ENCODE peak calls at places on chromosomes 7 and 10, in four cellular contexts. N is endothelial cell of umbilical vein, U is fibroblast of mammary gland, Q is HAP-1. G is an unnamed sample.

GRCh38 chr10:132447446-132448247 is 50.6 kb downstream of the PWWP2B start:
- DNase-seq in Q (no peak), U (peak), N (no peak), G (peak)

GRCh38 chr7:98399903-98400537 is 870 bp downstream of the BAIAP2L1 start:
- DNase-seq in N (no peak), U (no peak), Q (no peak), G (no peak)

GRCh38 chr7:22900784-22901183 is 78.1 kb upstream of the TOMM7 start:
- DNase-seq in Q (no peak), N (no peak), U (no peak), G (no peak)

GRCh38 chr7:102389810-102390209 is 6.4 kb upstream of the PRKRIP1 start:
- DNase-seq in N (no peak), U (no peak), Q (no peak), G (no peak)

GRCh38 chr10:17101910-17102266 is 27.7 kb downstream of the CUBN start:
- DNase-seq in Q (no peak), N (no peak), U (no peak), G (no peak)

GRCh38 chr10:103936022-103936421 is 18.0 kb upstream of the STN1 start:
- DNase-seq in U (no peak), N (no peak), Q (no peak), G (no peak)

GRCh38 chr10:132512693-132513345 is 24.8 kb upstream of the INPP5A start:
- DNase-seq in Q (no peak), U (no peak), N (no peak), G (no peak)

GRCh38 chr10:116287906-116288501 is 15.0 kb upstream of the GFRA1 start:
- DNase-seq in N (peak), Q (peak), U (peak), G (peak)

GRCh38 chr7:34096135-34096775 is 190.9 kb downstream of the BMPER start:
- DNase-seq in N (no peak), Q (no peak), U (peak), G (peak)

GRCh38 chr7:1225462-1226154 is 7.1 kb upstream of the UNCX start:
- DNase-seq in N (no peak), Q (no peak), U (no peak), G (no peak)

GRCh38 chr10:126171555-126171954 is 216.7 kb downstream of the ADAM12 start:
- DNase-seq in U (peak), Q (no peak), N (no peak), G (peak)
- H3K4me3 ChIP-seq in U (peak), Q (no peak), N (no peak), G (peak)

GRCh38 chr7:106112972-106113421 is 885 bp upstream of the SYPL1 start:
- DNase-seq in Q (no peak), N (peak), U (no peak), G (no peak)
- H3K4me3 ChIP-seq in Q (no peak), N (no peak), U (no peak), G (peak)

GRCh38 chr7:16563281-16564022 is 36.8 kb downstream of the LRRC72 start:
- DNase-seq in Q (no peak), N (peak), U (peak), G (no peak)
- H3K4me3 ChIP-seq in Q (no peak), N (no peak), U (no peak), G (no peak)

GRCh38 chr10:3786295-3786981 is 1.4 kb upstream of the KLF6 start:
- DNase-seq in N (peak), U (peak), Q (no peak), G (no peak)

GRCh38 chr10:3785251-3785848 is 341 bp upstream of the KLF6 start:
- DNase-seq in U (peak), Q (peak), N (peak), G (peak)

GRCh38 chr10:3787001-3787400 is 2.0 kb upstream of the KLF6 start:
- DNase-seq in N (peak), Q (no peak), U (peak), G (no peak)

GRCh38 chr10:3784510-3785250 is at the start of gene KLF6:
- DNase-seq in N (no peak), U (peak), Q (no peak), G (peak)

GRCh38 chr10:3785849-3786290 is 861 bp upstream of the KLF6 start:
- DNase-seq in N (peak), U (peak), Q (peak), G (no peak)
- H3K4me3 ChIP-seq in N (peak), U (peak), Q (peak), G (peak)

DNA sequence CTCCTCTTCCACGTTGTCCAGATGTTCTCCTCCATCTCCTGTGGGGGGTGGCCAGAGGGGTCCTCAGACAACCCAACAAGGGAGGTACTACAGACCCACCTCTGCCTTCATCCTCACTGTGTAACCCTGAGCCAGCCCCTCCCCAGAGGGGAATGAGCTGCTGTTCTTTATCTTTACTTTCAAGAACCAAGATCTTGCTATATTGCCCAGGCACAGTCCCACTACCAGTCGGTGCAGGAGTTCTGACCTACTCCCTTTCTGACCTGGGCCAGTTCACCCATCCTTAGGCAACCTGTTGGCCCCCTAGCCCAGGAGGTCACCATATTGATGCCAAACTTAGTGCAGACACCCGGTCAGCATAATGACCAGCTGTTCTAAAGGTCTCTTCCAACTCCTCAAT is 16.8 kb upstream of the MTPAP start:
- DNase-seq in Q (no peak), N (no peak), U (no peak), G (no peak)
- H3K4me3 ChIP-seq in Q (no peak), N (no peak), U (no peak), G (no peak)

DNA sequence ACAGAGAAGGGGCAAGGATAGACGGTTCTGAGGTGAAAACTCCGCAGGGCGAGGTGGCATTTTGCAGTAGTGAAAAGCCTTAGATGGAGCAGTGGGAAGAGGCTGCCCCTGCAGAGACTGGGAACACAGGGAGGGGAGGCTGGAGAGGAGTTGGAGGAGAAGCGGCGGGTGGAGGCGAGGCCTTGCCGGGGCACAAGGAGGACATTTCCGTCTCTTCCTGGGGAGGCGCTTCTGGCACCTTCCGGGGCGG is 42.6 kb downstream of the LDB3 start:
- DNase-seq in N (no peak), Q (no peak), U (no peak), G (no peak)
- H3K4me3 ChIP-seq in N (no peak), Q (peak), U (peak), G (peak)

GRCh38 chr10:3196482-3196881 is 23.9 kb upstream of the PITRM1 start:
- DNase-seq in U (no peak), N (no peak), Q (no peak), G (no peak)

GRCh38 chr10:3195706-3196105 is 23.1 kb upstream of the PITRM1 start:
- DNase-seq in U (no peak), Q (no peak), N (no peak), G (no peak)

GRCh38 chr10:3198900-3199299 is 26.3 kb upstream of the PITRM1 start:
- DNase-seq in N (no peak), U (no peak), Q (no peak), G (no peak)

GRCh38 chr10:3196971-3197353 is 24.4 kb upstream of the PITRM1 start:
- DNase-seq in U (no peak), N (no peak), Q (no peak), G (no peak)

DNA sequence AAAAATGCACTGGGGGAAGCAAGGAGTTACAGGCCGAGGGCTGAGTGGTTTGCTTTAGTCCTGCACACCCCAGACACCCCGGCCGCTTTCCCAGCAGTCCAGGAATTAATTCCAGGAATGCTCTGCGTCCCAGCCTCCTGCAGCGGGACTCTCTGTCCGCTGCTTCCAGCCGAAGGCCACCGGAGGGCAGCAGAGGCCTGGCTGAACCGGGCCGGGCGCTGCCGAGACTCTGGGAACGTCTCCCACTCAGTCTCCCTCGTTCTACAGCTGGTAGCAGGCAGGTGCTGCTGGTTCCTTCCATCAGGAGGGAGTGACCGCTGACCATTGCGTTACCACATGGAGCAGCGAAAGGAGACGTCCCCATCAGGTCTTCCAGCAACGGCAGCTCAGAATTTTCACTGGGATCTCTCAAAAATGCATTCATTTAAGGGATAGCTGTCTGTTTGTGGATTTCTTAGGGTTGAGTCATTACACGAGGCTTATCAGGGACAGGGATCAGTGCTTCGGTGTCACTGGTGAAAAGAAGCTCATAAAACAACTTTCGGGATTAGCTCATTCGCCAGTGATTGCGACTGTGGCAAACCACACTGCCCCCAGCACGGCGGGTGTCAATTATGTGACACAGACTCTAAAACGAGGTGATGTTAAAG is 24.9 kb upstream of the PITRM1 start:
- DNase-seq in U (peak), Q (peak), N (peak), G (peak)
- H3K4me3 ChIP-seq in U (peak), Q (no peak), N (no peak), G (peak)

GRCh38 chr7:139361523-139361922 is 1.8 kb downstream of the LUC7L2 start:
- DNase-seq in N (peak), U (no peak), Q (no peak), G (no peak)

GRCh38 chr7:139360210-139360947 is 685 bp downstream of the LUC7L2 start:
- DNase-seq in Q (peak), N (peak), U (peak), G (peak)

GRCh38 chr7:139362981-139363380 is 3.3 kb downstream of the LUC7L2 start:
- DNase-seq in U (no peak), N (no peak), Q (no peak), G (no peak)

GRCh38 chr7:139360948-139361307 is 1.2 kb downstream of the LUC7L2 start:
- DNase-seq in U (no peak), N (no peak), Q (no peak), G (no peak)

DNA sequence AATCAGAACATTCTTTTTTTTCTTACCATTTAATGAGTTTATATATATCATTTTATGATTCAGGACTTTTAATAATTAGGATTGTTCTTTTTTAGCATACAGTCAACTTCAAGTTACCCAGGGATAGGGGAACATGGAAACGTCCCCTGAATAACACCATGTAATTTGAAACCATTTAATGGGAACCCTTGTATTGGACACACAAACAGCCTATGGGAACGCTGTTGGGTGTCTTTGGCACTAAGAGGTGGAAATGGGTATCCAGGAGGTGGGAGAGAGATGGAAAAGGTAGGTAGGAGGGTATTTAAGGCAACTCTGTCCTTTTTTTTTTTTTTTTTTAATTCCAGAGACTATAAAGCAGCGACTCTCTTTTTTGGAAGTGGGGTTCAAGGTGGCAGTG is 2.6 kb downstream of the LUC7L2 start:
- DNase-seq in N (no peak), Q (peak), U (peak), G (no peak)
- H3K4me3 ChIP-seq in N (no peak), Q (peak), U (no peak), G (no peak)

GRCh38 chr10:69573056-69573806 is at the start of gene NEUROG3:
- DNase-seq in U (no peak), N (no peak), Q (no peak), G (no peak)

GRCh38 chr10:69569144-69569934 is 3.9 kb downstream of the NEUROG3 start:
- DNase-seq in Q (peak), U (no peak), N (no peak), G (no peak)

GRCh38 chr10:69572159-69573055 is 815 bp downstream of the NEUROG3 start:
- DNase-seq in U (peak), N (no peak), Q (no peak), G (peak)

GRCh38 chr10:69570050-69570816 is 3.0 kb downstream of the NEUROG3 start:
- DNase-seq in Q (peak), N (no peak), U (no peak), G (no peak)

DNA sequence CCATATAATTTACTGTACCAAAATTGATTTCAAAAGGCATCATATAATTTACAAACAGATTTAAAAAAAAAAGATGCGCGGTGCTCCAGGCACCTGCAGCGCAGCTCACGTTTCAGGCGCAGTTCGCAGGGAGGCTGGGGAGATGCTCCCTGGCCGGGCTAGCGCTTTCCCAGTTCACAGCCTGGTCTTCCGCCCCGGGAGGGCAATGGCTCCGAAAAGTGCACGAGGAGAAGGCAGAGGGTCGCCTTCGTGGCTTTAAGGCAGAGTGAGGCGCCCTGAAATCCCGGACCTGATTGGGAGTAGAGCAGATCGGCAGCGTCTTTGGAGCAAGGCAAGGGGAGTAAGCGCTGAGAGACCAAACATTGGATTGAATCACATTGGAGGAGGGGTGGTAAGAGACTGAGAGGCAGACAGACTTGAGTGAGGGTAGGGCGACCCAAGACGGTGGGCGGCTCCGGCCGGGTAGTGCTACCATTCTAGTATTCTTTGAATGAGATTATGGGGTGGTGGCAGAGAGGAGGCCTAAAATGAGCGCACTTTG is 1.5 kb downstream of the NEUROG3 start:
- DNase-seq in N (no peak), Q (no peak), U (no peak), G (no peak)
- H3K4me3 ChIP-seq in N (no peak), Q (no peak), U (no peak), G (no peak)

G was measured in MG63.